ENCODE peak calls at places on chromosomes 13 and 19, in eight cellular contexts. C, G, K, O, H, L, E and U are unnamed samples.

GRCh38 chr19:33700408-33700757 is 78.6 kb downstream of the CHST8 start:
- DNase-seq in K (no peak), E (no peak), G (no peak), O (no peak), L (no peak), H (no peak), C (no peak), U (no peak)

GRCh38 chr13:113917523-113918371 is 53.9 kb upstream of the GAS6 start:
- DNase-seq in L (no peak), E (no peak), K (no peak), C (peak; percentile 7), O (no peak), H (no peak), G (no peak), U (no peak)

GRCh38 chr19:49546825-49547565 is 19.2 kb downstream of the RCN3 start:
- DNase-seq in L (no peak), G (no peak), O (no peak), C (peak; percentile 44), H (peak; percentile 72), K (peak; percentile 94), E (peak; percentile 77), U (peak; percentile 81)

GRCh38 chr13:49086711-49087110 is 111.0 kb downstream of the FNDC3A start:
- DNase-seq in H (peak; percentile 75), O (no peak), E (no peak), C (no peak), L (no peak), G (no peak), K (peak; percentile 86), U (no peak)

GRCh38 chr19:50638576-50638975 is 1.1 kb downstream of the SYT3 start:
- DNase-seq in O (no peak), L (no peak), H (no peak), G (no peak), K (no peak), E (no peak), C (no peak), U (no peak)

GRCh38 chr13:106619688-106620555 is 52.0 kb upstream of the ARGLU1 start:
- DNase-seq in C (no peak), L (no peak), G (no peak), E (peak; percentile 26), K (peak; percentile 77), H (peak; percentile 49), O (no peak), U (peak; percentile 9)

GRCh38 chr13:104567114-104567513 is 1500.9 kb upstream of the SLC10A2 start:
- DNase-seq in L (no peak), O (no peak), H (no peak), K (no peak), C (no peak), G (no peak), E (no peak), U (no peak)

GRCh38 chr19:39223703-39224279 is 19.7 kb upstream of the SYCN start:
- DNase-seq in C (no peak), O (no peak), E (peak; percentile 65), K (peak; percentile 38), L (no peak), G (no peak), H (peak; percentile 17), U (no peak)

GRCh38 chr13:26280295-26280694 is 26.4 kb downstream of the CDK8 start:
- DNase-seq in O (no peak), G (no peak), C (no peak), E (no peak), H (peak; percentile 88), K (peak; percentile 64), L (no peak), U (no peak)

GRCh38 chr13:39942901-39943273 is 287.4 kb downstream of the COG6 start:
- DNase-seq in G (peak; percentile 44), C (no peak), E (peak; percentile 63), H (peak; percentile 68), K (peak; percentile 93), O (peak; percentile 61), L (peak; percentile 58), U (peak; percentile 57)

GRCh38 chr19:1417681-1418493 is 10.5 kb downstream of the DAZAP1 start:
- DNase-seq in O (no peak), G (no peak), L (no peak), H (no peak), E (no peak), C (no peak), K (no peak), U (no peak)

GRCh38 chr19:40191836-40192646 is 815 bp downstream of the MAP3K10 start:
- DNase-seq in E (peak; percentile 45), K (no peak), C (no peak), H (no peak), O (peak; percentile 39), G (peak; percentile 22), L (peak; percentile 7), U (peak; percentile 37)

GRCh38 chr19:57813919-57814504 is 701 bp downstream of the ZNF552 start:
- DNase-seq in E (no peak), G (no peak), O (no peak), H (peak; percentile 34), L (no peak), C (no peak), K (no peak), U (no peak)

GRCh38 chr13:113151745-113152707 is 6.4 kb upstream of the PROZ start:
- DNase-seq in E (no peak), L (no peak), O (no peak), K (peak; percentile 43), C (no peak), G (no peak), H (no peak), U (no peak)

GRCh38 chr19:339262-339887 is 5.2 kb downstream of the MIER2 start:
- DNase-seq in E (no peak), O (no peak), G (no peak), H (no peak), L (no peak), C (no peak), K (peak; percentile 43), U (no peak)

GRCh38 chr19:39083983-39084731 is at the start of gene ACP7:
- DNase-seq in E (no peak), H (no peak), C (no peak), G (no peak), L (no peak), K (no peak), O (no peak), U (no peak)

GRCh38 chr13:44815507-44816074 is 173.7 kb downstream of the NUFIP1 start:
- DNase-seq in O (no peak), C (peak; percentile 27), K (peak; percentile 98), E (no peak), G (no peak), L (no peak), H (peak; percentile 92), U (no peak)

GRCh38 chr19:51047031-51047335 is 12.2 kb upstream of the KLK12 start:
- DNase-seq in E (no peak), L (no peak), H (no peak), O (no peak), C (no peak), G (no peak), K (no peak), U (no peak)

GRCh38 chr19:4606921-4607678 is 32.2 kb upstream of the TNFAIP8L1 start:
- DNase-seq in O (peak; percentile 76), G (no peak), E (no peak), L (no peak), C (no peak), K (no peak), H (no peak), U (peak; percentile 64)

GRCh38 chr19:579842-580155 is 7.4 kb downstream of the BSG start:
- DNase-seq in H (no peak), G (no peak), C (no peak), E (no peak), O (no peak), L (no peak), K (no peak), U (no peak)

GRCh38 chr13:26495749-26496148 is 61.7 kb upstream of the WASF3 start:
- DNase-seq in H (no peak), K (no peak), O (no peak), L (no peak), C (no peak), G (no peak), E (no peak), U (no peak)

GRCh38 chr19:13031917-13032623 is 36.8 kb downstream of the NFIX start:
- DNase-seq in L (no peak), G (no peak), E (no peak), C (no peak), O (no peak), K (peak; percentile 41), H (peak; percentile 74), U (no peak)

GRCh38 chr19:37551123-37551993 is 43.2 kb downstream of the ZNF571 start:
- DNase-seq in L (peak; percentile 9), G (peak; percentile 70), C (no peak), E (peak; percentile 10), K (peak; percentile 76), O (peak; percentile 64), H (peak; percentile 67), U (no peak)
- TF ChIP-seq CTCF in L (peak; percentile 45), G (no peak), C (no peak), E (no peak), K (peak; percentile 65), O (no peak), H (peak; percentile 33), U (no peak)

GRCh38 chr19:8069116-8069973 is 16.8 kb downstream of the CCL25 start:
- DNase-seq in L (no peak), H (no peak), G (no peak), K (peak; percentile 9), E (no peak), C (no peak), O (no peak), U (peak; percentile 36)
- TF ChIP-seq CTCF in L (peak; percentile 27), H (peak; percentile 63), G (no peak), K (peak; percentile 59), E (peak; percentile 99), C (no peak), O (no peak), U (peak; percentile 75)

DNA sequence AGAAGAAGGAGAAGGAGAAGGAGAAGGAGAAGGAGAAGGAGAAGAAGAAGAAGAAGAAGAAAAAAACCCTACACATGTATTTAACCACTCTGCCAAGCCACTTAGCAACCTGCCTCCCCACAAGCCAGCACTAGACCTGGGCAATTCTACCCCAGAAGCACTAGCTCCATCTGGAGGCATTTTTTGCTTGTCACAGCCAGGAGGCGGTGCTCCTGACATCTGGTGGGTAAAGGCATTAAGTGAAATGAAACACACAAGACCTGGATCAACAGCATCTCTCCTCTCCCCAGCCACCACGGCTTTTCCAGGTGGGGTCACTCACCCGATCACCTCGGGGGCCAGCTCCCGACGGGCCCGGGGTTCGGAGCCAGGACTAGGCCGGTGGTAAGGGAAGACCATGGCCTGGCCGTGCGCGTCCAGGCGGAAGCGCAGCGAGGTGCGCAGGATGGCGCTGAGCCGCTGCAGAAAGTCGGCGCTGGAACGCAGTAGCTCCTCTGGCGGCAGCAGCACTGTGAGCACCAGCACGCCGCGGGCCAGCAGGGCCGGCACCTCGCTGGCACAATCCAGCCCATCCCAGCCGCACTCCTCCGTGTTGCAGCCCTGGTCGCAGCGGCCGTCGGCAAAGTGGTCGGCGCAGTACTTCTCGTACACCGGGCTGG is 26.9 kb downstream of the NOTCH3 start:
- DNase-seq in H (peak; percentile 38), G (no peak), K (peak; percentile 38), O (no peak), C (no peak), E (no peak), L (no peak), U (no peak)
- TF ChIP-seq CTCF in H (peak; percentile 40), G (no peak), K (peak; percentile 19), O (no peak), C (no peak), E (no peak), L (no peak), U (no peak)

DNA sequence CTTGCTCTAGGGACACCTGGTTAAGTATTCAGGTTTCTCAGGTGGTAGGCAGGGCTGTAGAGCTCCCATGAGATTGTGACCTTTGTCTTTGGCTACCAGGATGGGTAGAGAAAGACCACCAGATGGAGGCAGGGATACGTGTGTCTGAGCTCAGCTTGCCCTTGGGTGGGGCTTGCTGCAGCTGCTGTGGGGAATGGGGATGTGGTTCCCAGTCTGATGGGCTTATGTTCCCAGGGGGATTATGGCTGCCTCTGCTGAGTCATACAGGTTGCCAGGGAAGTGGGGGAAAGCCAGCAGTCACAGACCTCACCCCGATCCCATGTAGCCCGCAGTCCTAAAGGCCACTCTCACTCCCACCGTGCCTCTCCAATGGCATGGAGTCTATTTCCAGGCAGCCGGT is 659.9 kb upstream of the KLF12 start:
- DNase-seq in E (no peak), O (no peak), K (peak; percentile 28), C (no peak), G (no peak), L (no peak), H (no peak), U (no peak)
- TF ChIP-seq CTCF in E (no peak), O (no peak), K (no peak), C (no peak), G (no peak), L (no peak), H (no peak), U (no peak)